ENCODE peak calls at places on chromosome 9, in ten cellular contexts. K, C, N, V, L, F, O, A, R and U are unnamed samples.
A peak's percentile ranks its signal among the peaks of the same experiment; 100 is the strongest.

GRCh38 chr9:76894198-76894597 is 11.7 kb downstream of the PRUNE2 start:
- DNase-seq in K (no peak), C (no peak), N (no peak), V (no peak), L (no peak), F (no peak), O (no peak), A (no peak), R (no peak), U (no peak)

GRCh38 chr9:99823392-99824377 is 2.0 kb downstream of the NR4A3 start:
- DNase-seq in K (peak; percentile 56), C (peak; percentile 46), N (peak; percentile 48), V (peak; percentile 57), L (peak; percentile 79), F (peak; percentile 39), O (peak; percentile 88), A (peak; percentile 39), R (no peak), U (peak; percentile 33)

GRCh38 chr9:74960548-74960947 is 7.8 kb upstream of the C9orf40 start:
- DNase-seq in K (no peak), C (no peak), N (no peak), V (peak; percentile 21), L (no peak), F (no peak), O (no peak), A (no peak), R (no peak), U (no peak)

GRCh38 chr9:89879276-89879675 is 274.5 kb downstream of the GADD45G start:
- DNase-seq in K (peak; percentile 36), C (no peak), N (no peak), V (no peak), L (peak; percentile 56), F (no peak), O (peak; percentile 38), A (peak; percentile 8), R (no peak), U (no peak)

GRCh38 chr9:98897745-98898144 is 46.0 kb upstream of the COL15A1 start:
- DNase-seq in K (no peak), C (no peak), N (peak; percentile 27), V (no peak), L (no peak), F (no peak), O (no peak), A (no peak), R (no peak), U (no peak)

GRCh38 chr9:97596906-97597305 is 36.3 kb downstream of the TSTD2 start:
- DNase-seq in K (no peak), C (no peak), N (no peak), V (no peak), L (no peak), F (no peak), O (no peak), A (no peak), R (no peak), U (no peak)

GRCh38 chr9:77534376-77535057 is 113.6 kb downstream of the GNA14 start:
- DNase-seq in K (no peak), C (no peak), N (peak; percentile 66), V (no peak), L (no peak), F (no peak), O (no peak), A (no peak), R (no peak), U (no peak)

GRCh38 chr9:111067472-111067871 is 29.2 kb upstream of the LPAR1 start:
- DNase-seq in K (no peak), C (no peak), N (no peak), V (no peak), L (no peak), F (no peak), O (no peak), A (no peak), R (no peak), U (no peak)

GRCh38 chr9:95148121-95148520 is 169.4 kb downstream of the FANCC start:
- DNase-seq in K (no peak), C (no peak), N (no peak), V (no peak), L (no peak), F (no peak), O (no peak), A (no peak), R (no peak), U (no peak)

GRCh38 chr9:95147452-95147851 is 170.1 kb downstream of the FANCC start:
- DNase-seq in K (no peak), C (no peak), N (no peak), V (no peak), L (no peak), F (no peak), O (no peak), A (no peak), R (no peak), U (no peak)

GRCh38 chr9:95140821-95141220 is 176.7 kb downstream of the FANCC start:
- DNase-seq in K (no peak), C (no peak), N (no peak), V (no peak), L (peak; percentile 29), F (no peak), O (no peak), A (no peak), R (no peak), U (no peak)

GRCh38 chr9:95142728-95143127 is 174.8 kb downstream of the FANCC start:
- DNase-seq in K (no peak), C (no peak), N (no peak), V (no peak), L (no peak), F (no peak), O (no peak), A (no peak), R (no peak), U (no peak)

DNA sequence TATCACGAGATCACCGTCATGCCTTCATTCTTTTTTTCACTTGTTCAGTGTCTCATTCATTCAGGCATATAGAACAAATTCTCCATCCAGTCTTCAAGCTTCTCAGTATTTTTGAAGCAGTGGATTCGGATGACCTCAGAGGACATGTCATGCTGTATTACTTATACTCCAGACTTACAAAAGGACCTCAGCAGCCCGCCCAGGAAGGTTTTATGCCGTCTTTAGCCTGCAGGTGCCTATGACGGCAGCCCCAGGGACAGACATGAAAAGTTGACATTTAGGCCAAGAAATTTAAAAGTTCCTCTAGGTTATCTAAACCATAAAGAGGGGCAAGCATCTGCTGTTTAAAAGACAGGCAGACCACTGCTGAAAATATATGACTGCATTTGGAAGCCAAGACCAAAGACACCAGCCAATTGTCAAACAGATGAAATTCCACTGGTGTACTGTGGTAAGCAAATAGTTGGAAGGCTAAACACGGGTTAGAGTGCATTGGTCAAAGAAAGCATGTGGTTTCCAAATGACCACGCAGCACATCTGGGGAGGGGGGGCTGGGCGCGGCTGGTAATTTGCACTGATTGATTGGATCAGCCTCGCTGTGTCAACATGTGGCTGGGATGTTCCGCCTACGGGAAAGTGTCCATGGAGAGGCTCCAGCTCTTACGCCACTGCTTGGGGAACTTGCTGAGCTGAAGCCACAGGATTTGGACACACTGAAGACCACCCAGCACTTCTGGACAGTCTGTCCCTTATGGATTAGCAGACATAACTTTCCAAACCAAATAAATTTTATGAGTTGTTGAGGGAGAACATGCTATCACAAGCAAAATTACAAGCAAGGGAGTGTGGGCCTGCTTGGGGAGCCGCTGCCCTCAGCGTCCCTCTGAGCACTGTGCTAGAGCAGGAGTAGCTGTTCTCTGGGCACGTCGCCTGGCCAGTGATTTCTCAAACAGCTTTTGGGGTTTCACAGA is 173.6 kb downstream of the FANCC start:
- DNase-seq in K (peak; percentile 67), C (peak; percentile 95), N (no peak), V (no peak), L (peak; percentile 97), F (peak; percentile 76), O (no peak), A (peak; percentile 44), R (no peak), U (peak; percentile 64)
- TF ChIP-seq POLR2A in K (no peak), C (no peak), N (no peak), V (no peak), L (no peak), F (no peak), O (no peak), A (no peak), R (no peak), U (no peak)

GRCh38 chr9:125757834-125758233 is 10.7 kb downstream of the PBX3 start:
- DNase-seq in K (no peak), C (no peak), N (no peak), V (no peak), L (no peak), F (no peak), O (no peak), A (no peak), R (no peak), U (no peak)

GRCh38 chr9:125758986-125759811 is 12.0 kb downstream of the PBX3 start:
- DNase-seq in K (no peak), C (no peak), N (peak; percentile 4), V (no peak), L (peak; percentile 66), F (peak; percentile 10), O (peak; percentile 77), A (no peak), R (no peak), U (no peak)

GRCh38 chr9:125760537-125760936 is 13.4 kb downstream of the PBX3 start:
- DNase-seq in K (no peak), C (no peak), N (no peak), V (no peak), L (no peak), F (no peak), O (no peak), A (no peak), R (no peak), U (no peak)

GRCh38 chr9:125761685-125762084 is 14.5 kb downstream of the PBX3 start:
- DNase-seq in K (no peak), C (no peak), N (no peak), V (no peak), L (no peak), F (no peak), O (no peak), A (no peak), R (no peak), U (no peak)

GRCh38 chr9:125759812-125760134 is 12.6 kb downstream of the PBX3 start:
- DNase-seq in K (no peak), C (no peak), N (peak; percentile 27), V (no peak), L (no peak), F (no peak), O (no peak), A (no peak), R (no peak), U (no peak)
- H3K4me1 ChIP-seq in K (no peaks in the 10 kb centered on the region), C (no peaks in the 10 kb centered on the region), N (peaks cover 13% of the 10 kb centered on the region), V (peaks cover 4% of the 10 kb centered on the region), L (no peaks in the 10 kb centered on the region), F (peaks cover 39% of the 10 kb centered on the region), O (peaks cover 92% of the 10 kb centered on the region), A (peaks cover 3% of the 10 kb centered on the region), R (peaks cover 4% of the 10 kb centered on the region), U (no peaks in the 10 kb centered on the region)

DNA sequence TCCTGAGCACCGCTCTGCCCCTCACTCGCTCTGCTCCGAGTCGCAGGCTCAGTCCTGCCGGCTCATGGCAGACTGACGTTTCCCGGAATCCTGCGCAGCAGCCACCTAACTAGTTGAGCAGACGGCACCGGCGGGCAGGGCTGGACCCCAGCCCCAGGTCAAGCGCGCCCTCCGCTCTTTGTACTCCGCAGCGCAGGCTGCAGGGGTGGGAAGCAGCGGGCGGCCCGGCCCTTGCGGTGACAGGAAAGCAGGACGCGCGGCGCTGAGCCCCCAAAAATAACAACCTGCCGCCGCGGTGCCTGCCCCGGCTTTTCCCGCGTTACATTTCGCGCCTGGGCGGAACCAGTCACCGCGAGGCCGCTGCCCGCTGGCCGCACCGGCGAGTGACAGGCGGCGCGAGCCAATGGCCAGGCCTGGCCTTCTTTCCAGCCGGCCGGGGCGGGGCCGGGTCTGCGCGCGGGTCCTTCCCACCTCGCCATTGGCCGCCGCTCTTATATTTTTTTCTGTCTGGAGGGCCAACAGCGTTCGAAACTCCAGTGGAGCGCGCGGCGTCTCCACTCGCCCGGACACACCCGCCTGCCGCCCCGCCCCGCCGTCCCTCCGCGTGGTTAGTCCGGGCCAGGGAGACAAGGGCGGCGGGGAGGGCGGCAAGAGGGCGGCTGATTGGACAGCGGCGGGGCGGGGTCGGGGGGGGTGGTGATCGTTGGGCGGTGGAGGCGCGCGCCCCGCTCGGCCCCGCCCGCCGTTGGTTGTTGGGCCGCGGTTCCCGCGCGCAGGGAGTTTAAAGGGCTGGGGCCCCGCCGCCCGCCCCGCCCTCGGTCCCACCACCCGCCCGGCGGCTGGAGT is at the start of gene ZNF367:
- DNase-seq in K (peak; percentile 99), C (peak; percentile 96), N (peak; percentile 98), V (peak; percentile 79), L (peak; percentile 99), F (peak; percentile 99), O (peak; percentile 98), A (peak; percentile 97), R (peak; percentile 85), U (peak; percentile 95)
- TF ChIP-seq POLR2A in K (peak; percentile 63), C (peak; percentile 45), N (peak; percentile 15), V (peak; percentile 16), L (no peak), F (no peak), O (no peak), A (peak; percentile 4), R (peak; percentile 71), U (no peak)

DNA sequence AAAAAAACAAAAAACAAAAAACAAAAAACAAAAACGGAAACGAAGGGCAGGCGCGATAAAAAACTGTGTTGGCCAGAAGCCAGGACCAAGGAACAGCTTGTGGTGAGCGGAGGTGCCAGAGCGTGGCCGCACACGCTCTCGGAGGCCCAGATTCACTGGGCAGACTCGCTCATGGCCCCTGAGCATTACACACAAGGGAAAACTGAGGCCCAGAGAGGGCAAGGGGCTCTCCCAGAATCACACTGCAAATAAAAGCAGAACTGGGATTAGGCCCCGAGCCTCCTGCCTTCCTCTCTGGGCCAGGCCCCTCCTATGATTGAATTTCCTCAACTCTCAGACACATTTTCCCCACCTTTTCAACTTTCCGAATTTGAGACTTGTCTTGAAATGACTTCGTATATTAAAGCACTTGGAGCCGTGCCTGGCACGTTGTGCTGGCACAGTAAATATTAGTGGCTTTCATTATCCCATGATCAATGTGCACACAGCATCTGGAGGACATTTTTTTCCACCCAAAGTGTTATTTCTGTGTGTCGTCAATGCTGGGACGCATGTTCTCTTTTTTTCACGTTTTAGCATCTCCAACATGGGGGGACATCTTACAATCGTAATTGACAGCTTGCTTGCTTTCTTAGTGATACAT is 7.4 kb downstream of the FIBCD1 start:
- DNase-seq in K (no peak), C (no peak), N (no peak), V (no peak), L (no peak), F (no peak), O (no peak), A (no peak), R (no peak), U (no peak)
- H3K4me1 ChIP-seq in K (no peaks in the 10 kb centered on the region), C (no peaks in the 10 kb centered on the region), N (peaks cover 7% of the 10 kb centered on the region), V (peaks cover 61% of the 10 kb centered on the region), L (no peaks in the 10 kb centered on the region), F (peaks cover 12% of the 10 kb centered on the region), O (peaks cover 23% of the 10 kb centered on the region), A (peaks cover 10% of the 10 kb centered on the region), R (peaks cover 12% of the 10 kb centered on the region), U (no peaks in the 10 kb centered on the region)